ENCODE peak calls at places on chromosomes 12 and 14, in nine cellular contexts. Y is left ventricle myocardium inferior, F is breast epithelium, I is tibial nerve, J is fibroblast of lung, S is uterus, U is PC-3, R is hepatocyte, N is HepG2. M is an unnamed sample.

GRCh38 chr12:67019070-67019469 is 250.1 kb upstream of the CAND1 start:
- DNase-seq in F (no peak), J (peak), Y (no peak), S (no peak), I (no peak), R (no peak), U (no peak), N (no peak), M (no peak)

GRCh38 chr14:88202296-88202695 is 120.8 kb downstream of the KCNK10 start:
- DNase-seq in N (no peak), J (no peak), S (no peak), F (no peak), I (no peak), U (no peak), R (peak), Y (no peak), M (no peak)

GRCh38 chr14:55446833-55447232 is 6.4 kb upstream of the TBPL2 start:
- DNase-seq in J (peak), I (no peak), S (no peak), Y (no peak), F (no peak), N (no peak), R (peak), U (peak), M (no peak)

GRCh38 chr12:67579662-67580003 is 68.9 kb upstream of the DYRK2 start:
- DNase-seq in S (no peak), F (no peak), J (no peak), U (no peak), R (no peak), Y (no peak), N (no peak), I (no peak), M (no peak)

GRCh38 chr12:28872654-28873268 is 276.3 kb upstream of the FAR2 start:
- DNase-seq in I (no peak), Y (no peak), S (peak), R (peak), F (no peak), J (peak), U (peak), N (peak), M (no peak)

GRCh38 chr14:80188571-80188970 is 22.7 kb downstream of the DIO2 start:
- DNase-seq in Y (no peak), N (no peak), R (no peak), S (no peak), I (no peak), U (no peak), J (no peak), F (no peak), M (no peak)

GRCh38 chr14:23381017-23381375 is 4.2 kb downstream of the CMTM5 start:
- DNase-seq in J (no peak), S (no peak), U (no peak), N (no peak), F (no peak), R (no peak), I (no peak), Y (no peak), M (no peak)

GRCh38 chr12:19482551-19483109 is 43.3 kb downstream of the AEBP2 start:
- DNase-seq in F (no peak), R (peak), I (no peak), Y (no peak), U (no peak), N (no peak), J (no peak), S (no peak), M (no peak)

GRCh38 chr14:105562713-105563346 is 36.4 kb downstream of the TMEM121 start:
- DNase-seq in U (no peak), Y (no peak), J (no peak), N (no peak), S (no peak), F (no peak), I (no peak), R (no peak), M (no peak)

GRCh38 chr12:124852329-124852831 is 11.3 kb downstream of the SCARB1 start:
- DNase-seq in S (no peak), U (no peak), F (no peak), I (peak), J (no peak), N (peak), Y (peak), R (peak), M (no peak)

GRCh38 chr14:77059276-77059934 is 30.9 kb upstream of the IRF2BPL start:
- DNase-seq in S (peak), N (peak), Y (no peak), U (peak), R (peak), I (no peak), F (no peak), J (peak), M (no peak)

GRCh38 chr12:51122844-51123243 is 39.4 kb upstream of the CSRNP2 start:
- DNase-seq in J (peak), U (no peak), S (no peak), N (peak), F (no peak), R (no peak), I (no peak), Y (no peak), M (no peak)

DNA sequence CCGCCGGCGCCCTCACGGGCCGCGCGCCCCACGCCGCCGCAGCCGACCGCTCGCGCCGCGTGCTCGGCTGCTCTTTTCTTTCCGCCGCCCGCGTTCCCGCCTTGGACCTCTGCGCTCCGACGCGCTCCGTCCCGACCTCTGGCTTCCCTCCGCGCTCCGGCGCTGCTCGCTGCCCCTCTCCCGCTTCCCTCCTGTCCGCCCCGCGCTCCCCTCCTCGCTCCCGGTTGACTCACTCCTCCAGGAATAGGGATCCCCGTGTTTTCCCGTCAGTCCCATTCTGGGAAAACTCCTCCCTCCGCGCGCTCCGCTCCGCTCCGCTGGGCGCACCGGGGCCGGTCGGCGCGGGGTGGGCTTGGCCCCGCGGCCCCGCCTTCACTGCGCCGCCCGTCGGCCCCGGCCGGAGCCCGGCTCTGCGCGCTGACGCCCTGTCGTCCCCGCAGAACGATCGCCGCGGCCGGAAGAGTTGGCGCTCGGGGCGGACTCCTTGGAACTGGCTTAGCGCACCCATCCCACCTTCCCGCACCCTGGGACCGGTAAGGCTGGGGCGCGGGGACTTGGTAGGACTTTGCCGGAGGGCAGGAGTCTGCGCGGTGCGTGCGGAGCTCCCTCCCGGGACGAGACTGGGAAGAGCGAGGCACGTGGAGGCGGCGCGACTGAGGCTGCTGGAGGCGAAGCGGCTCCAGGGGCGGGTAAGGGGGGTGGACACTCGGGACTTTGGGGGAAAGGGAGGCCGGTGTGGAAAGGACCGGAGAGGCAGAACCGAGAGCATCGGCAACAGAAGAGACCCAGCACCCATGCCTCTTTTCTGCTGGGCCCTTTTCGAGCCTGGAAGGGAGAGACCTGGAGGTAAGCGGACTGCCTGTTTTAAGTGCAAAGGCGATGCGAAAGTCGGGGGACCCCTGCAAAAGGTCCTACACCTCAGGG is 573 bp downstream of the TEAD4 start:
- DNase-seq in Y (peak), N (peak), J (peak), R (peak), S (peak), F (no peak), I (peak), U (peak), M (no peak)
- H3K4me3 ChIP-seq in Y (peak), N (peak), J (peak), R (peak), S (peak), F (peak), I (peak), U (peak), M (peak)

GRCh38 chr14:37707716-37708115 is 112.3 kb downstream of the TTC6 start:
- DNase-seq in N (no peak), Y (no peak), S (no peak), I (no peak), F (no peak), J (peak), R (no peak), U (peak), M (no peak)
- H3K27ac ChIP-seq in N (no peak), Y (no peak), S (no peak), I (no peak), F (no peak), J (no peak), R (no peak), U (no peak), M (no peak)

DNA sequence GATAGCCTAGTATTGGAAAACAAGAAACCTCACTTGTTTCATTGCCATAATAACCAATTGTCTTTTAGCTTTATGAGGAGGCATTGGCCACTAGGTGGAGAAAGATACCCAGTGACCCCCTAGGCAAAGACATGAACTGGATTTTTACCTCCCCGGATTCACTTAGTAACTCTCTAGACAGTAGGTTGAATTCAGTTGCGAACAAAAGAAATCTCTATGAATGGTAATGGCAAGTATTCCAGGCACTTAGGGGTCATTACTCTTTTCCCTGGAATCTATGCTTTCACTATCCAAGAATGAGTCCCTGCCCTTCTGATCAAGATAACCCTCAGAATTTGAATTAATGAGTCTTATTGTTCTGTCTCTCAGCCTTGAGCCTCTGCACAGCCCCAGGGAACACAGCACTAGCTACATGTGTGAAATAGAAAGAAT is 29.5 kb upstream of the RHOJ start:
- DNase-seq in J (peak), Y (no peak), I (peak), S (peak), R (peak), U (peak), F (no peak), N (peak), M (no peak)
- TF ChIP-seq CTCF in J (peak), Y (peak), I (peak), S (peak), R (peak), U (peak), F (peak), N (peak), M (peak)

GRCh38 chr12:113468365-113469223 is 3.1 kb downstream of the LHX5 start:
- DNase-seq in U (no peak), S (no peak), I (no peak), Y (no peak), N (no peak), J (no peak), F (no peak), R (no peak), M (no peak)

GRCh38 chr12:113469893-113470743 is 1.6 kb downstream of the LHX5 start:
- DNase-seq in J (no peak), R (no peak), F (no peak), I (no peak), Y (no peak), S (no peak), U (no peak), N (no peak), M (no peak)

GRCh38 chr12:113467514-113468364 is 3.9 kb downstream of the LHX5 start:
- DNase-seq in N (no peak), R (no peak), S (no peak), Y (no peak), I (no peak), J (no peak), U (peak), F (no peak), M (no peak)

GRCh38 chr12:113470871-113471618 is 626 bp downstream of the LHX5 start:
- DNase-seq in J (no peak), R (no peak), N (no peak), S (no peak), Y (no peak), I (no peak), U (no peak), F (no peak), M (no peak)

DNA sequence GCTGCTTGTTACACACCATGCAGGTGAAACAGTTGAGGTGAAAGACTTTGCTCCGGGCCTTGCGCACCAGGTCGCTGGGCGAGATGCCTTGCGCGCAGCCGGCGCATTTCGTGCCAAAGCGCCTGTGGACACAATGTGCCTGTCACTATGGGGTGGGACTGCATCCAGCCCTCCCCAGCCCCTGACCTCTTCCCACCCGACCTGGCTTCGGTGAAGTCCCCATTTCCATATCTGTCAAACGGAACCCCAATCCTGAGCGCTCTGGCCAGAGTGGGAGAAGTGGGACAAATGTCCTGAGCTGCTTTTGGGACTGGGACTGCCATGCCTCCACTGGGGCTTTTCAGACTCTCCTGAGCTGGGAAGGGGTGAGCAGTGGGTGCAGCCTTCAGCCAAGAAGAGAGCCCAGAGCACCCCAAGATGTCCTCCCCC is 2.4 kb downstream of the LHX5 start:
- DNase-seq in Y (no peak), R (no peak), F (no peak), J (no peak), N (no peak), U (no peak), S (no peak), I (no peak), M (no peak)
- H3K4me3 ChIP-seq in Y (no peak), R (no peak), F (no peak), J (no peak), N (no peak), U (no peak), S (no peak), I (no peak), M (no peak)

DNA sequence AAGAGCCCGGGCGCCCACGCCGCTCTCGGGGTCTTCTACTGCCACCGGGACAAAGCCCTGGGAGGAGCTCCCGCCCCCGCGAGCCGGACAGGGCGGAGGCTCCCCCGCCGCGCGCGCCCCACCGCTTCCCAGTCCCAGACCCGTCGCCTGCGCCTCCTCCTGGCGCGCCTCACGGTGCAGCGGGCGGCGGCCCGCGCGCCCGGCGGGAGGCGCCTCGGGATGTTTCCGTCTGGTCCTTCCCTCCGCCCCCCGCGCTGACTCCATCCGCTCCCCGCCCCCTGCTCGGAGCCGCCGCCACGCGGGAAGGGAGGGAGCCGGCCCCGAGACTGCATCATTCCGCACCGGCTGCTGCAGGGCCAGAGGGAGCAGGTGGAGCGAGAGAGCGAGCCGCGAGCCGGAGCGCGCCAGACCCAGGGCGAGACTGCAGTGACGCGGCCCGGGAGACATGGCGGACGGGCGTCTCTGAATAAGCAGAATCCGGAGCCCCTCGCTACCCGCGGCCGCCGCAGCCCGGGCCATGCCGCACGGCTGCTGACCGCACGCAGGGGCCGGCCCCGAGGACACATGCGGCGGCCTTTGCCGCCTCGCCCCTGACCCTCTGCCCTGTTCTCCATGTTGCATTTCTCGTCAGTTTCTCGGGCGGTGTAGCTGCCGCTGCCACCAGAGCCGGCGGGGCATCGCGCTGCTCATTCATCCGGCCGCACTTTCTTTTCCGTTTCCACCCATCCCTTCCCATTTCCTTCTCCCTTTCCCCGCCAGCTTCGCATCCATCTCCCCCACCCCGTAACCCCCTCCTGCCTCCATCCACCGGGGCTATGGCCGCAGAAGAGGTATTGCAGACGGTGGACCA is at the start of gene BICD1:
- DNase-seq in U (peak), N (peak), I (peak), Y (peak), J (peak), S (peak), R (peak), F (peak), M (peak)
- H3K27ac ChIP-seq in U (peak), N (peak), I (peak), Y (peak), J (peak), S (peak), R (peak), F (peak), M (peak)

M was measured in thoracic aorta.